ENCODE peak calls at places on chromosomes 4 and X, in six cellular contexts. One of them, this sample, is unnamed.

GRCh38 chrX:151830911-151831310 is 81.8 kb upstream of the MAGEA4 start:
- DNase-seq in neuronal stem cell: no peak
- DNase-seq in left colon: no peak
- DNase-seq in DMS 273 treated with DMSO at 0.1 percent for 48 hours: no peak
- DNase-seq in activated CD8-positive, alpha-beta memory T cell treated with anti-CD3 and anti-CD28 coated beads for 4 hours: no peak
- DNase-seq in A549: no peak
- DNase-seq in this sample: no peak

GRCh38 chrX:137031517-137032377 is 2.0 kb downstream of the GPR101 start:
- DNase-seq in neuronal stem cell: no peak
- DNase-seq in left colon: peak; percentile 19
- DNase-seq in DMS 273 treated with DMSO at 0.1 percent for 48 hours: peak; percentile 51
- DNase-seq in activated CD8-positive, alpha-beta memory T cell treated with anti-CD3 and anti-CD28 coated beads for 4 hours: no peak
- DNase-seq in A549: no peak
- DNase-seq in this sample: peak; percentile 6

GRCh38 chr4:154602404-154603020 is 9.9 kb downstream of the FGG start:
- DNase-seq in neuronal stem cell: no peak
- DNase-seq in left colon: no peak
- DNase-seq in DMS 273 treated with DMSO at 0.1 percent for 48 hours: no peak
- DNase-seq in activated CD8-positive, alpha-beta memory T cell treated with anti-CD3 and anti-CD28 coated beads for 4 hours: no peak
- DNase-seq in A549: no peak
- DNase-seq in this sample: no peak

GRCh38 chrX:117985241-117985640 is 131.4 kb downstream of the KLHL13 start:
- DNase-seq in neuronal stem cell: no peak
- DNase-seq in left colon: peak; percentile 41
- DNase-seq in DMS 273 treated with DMSO at 0.1 percent for 48 hours: no peak
- DNase-seq in activated CD8-positive, alpha-beta memory T cell treated with anti-CD3 and anti-CD28 coated beads for 4 hours: no peak
- DNase-seq in A549: no peak
- DNase-seq in this sample: no peak

GRCh38 chr4:79652232-79652631 is 244.2 kb upstream of the GK2 start:
- DNase-seq in neuronal stem cell: no peak
- DNase-seq in left colon: no peak
- DNase-seq in DMS 273 treated with DMSO at 0.1 percent for 48 hours: no peak
- DNase-seq in activated CD8-positive, alpha-beta memory T cell treated with anti-CD3 and anti-CD28 coated beads for 4 hours: no peak
- DNase-seq in A549: no peak
- DNase-seq in this sample: peak; percentile 76

GRCh38 chrX:110159235-110159634 is 156.3 kb downstream of the TMEM164 start:
- DNase-seq in neuronal stem cell: no peak
- DNase-seq in left colon: no peak
- DNase-seq in DMS 273 treated with DMSO at 0.1 percent for 48 hours: no peak
- DNase-seq in activated CD8-positive, alpha-beta memory T cell treated with anti-CD3 and anti-CD28 coated beads for 4 hours: no peak
- DNase-seq in A549: no peak
- DNase-seq in this sample: no peak

GRCh38 chr4:31682796-31683195 is 962.6 kb downstream of the PCDH7 start:
- DNase-seq in neuronal stem cell: no peak
- DNase-seq in left colon: no peak
- DNase-seq in DMS 273 treated with DMSO at 0.1 percent for 48 hours: no peak
- DNase-seq in activated CD8-positive, alpha-beta memory T cell treated with anti-CD3 and anti-CD28 coated beads for 4 hours: no peak
- DNase-seq in A549: no peak
- DNase-seq in this sample: no peak

GRCh38 chr4:95180531-95181315 is 368.1 kb downstream of the UNC5C start:
- DNase-seq in neuronal stem cell: peak; percentile 37
- DNase-seq in left colon: no peak
- DNase-seq in DMS 273 treated with DMSO at 0.1 percent for 48 hours: no peak
- DNase-seq in activated CD8-positive, alpha-beta memory T cell treated with anti-CD3 and anti-CD28 coated beads for 4 hours: no peak
- DNase-seq in A549: no peak
- DNase-seq in this sample: no peak

GRCh38 chr4:52038109-52038912 is at the start of gene SGCB:
- DNase-seq in neuronal stem cell: no peak
- DNase-seq in left colon: peak; percentile 80
- DNase-seq in DMS 273 treated with DMSO at 0.1 percent for 48 hours: no peak
- DNase-seq in activated CD8-positive, alpha-beta memory T cell treated with anti-CD3 and anti-CD28 coated beads for 4 hours: peak; percentile 46
- DNase-seq in A549: peak; percentile 37
- DNase-seq in this sample: peak; percentile 45

GRCh38 chr4:31084806-31085416 is 364.7 kb downstream of the PCDH7 start:
- DNase-seq in neuronal stem cell: no peak
- DNase-seq in left colon: no peak
- DNase-seq in DMS 273 treated with DMSO at 0.1 percent for 48 hours: no peak
- DNase-seq in activated CD8-positive, alpha-beta memory T cell treated with anti-CD3 and anti-CD28 coated beads for 4 hours: no peak
- DNase-seq in A549: no peak
- DNase-seq in this sample: no peak

GRCh38 chr4:42927946-42928345 is 35.4 kb downstream of the GRXCR1 start:
- DNase-seq in neuronal stem cell: no peak
- DNase-seq in left colon: no peak
- DNase-seq in DMS 273 treated with DMSO at 0.1 percent for 48 hours: no peak
- DNase-seq in activated CD8-positive, alpha-beta memory T cell treated with anti-CD3 and anti-CD28 coated beads for 4 hours: no peak
- DNase-seq in A549: no peak
- DNase-seq in this sample: no peak

GRCh38 chr4:46933686-46934085 is 24.6 kb upstream of the COX7B2 start:
- DNase-seq in neuronal stem cell: no peak
- DNase-seq in left colon: no peak
- DNase-seq in DMS 273 treated with DMSO at 0.1 percent for 48 hours: no peak
- DNase-seq in activated CD8-positive, alpha-beta memory T cell treated with anti-CD3 and anti-CD28 coated beads for 4 hours: no peak
- DNase-seq in A549: no peak
- DNase-seq in this sample: no peak

GRCh38 chrX:137363559-137363958 is 202.4 kb upstream of the ZIC3 start:
- DNase-seq in neuronal stem cell: no peak
- DNase-seq in left colon: no peak
- DNase-seq in DMS 273 treated with DMSO at 0.1 percent for 48 hours: no peak
- DNase-seq in activated CD8-positive, alpha-beta memory T cell treated with anti-CD3 and anti-CD28 coated beads for 4 hours: no peak
- DNase-seq in A549: no peak
- DNase-seq in this sample: no peak

This sample was measured in T47D.